ENCODE peak calls at places on chromosomes 12 and 14, in four cellular contexts. One of them, this sample, is unnamed.

GRCh38 chr12:90211017-90211416 is 502.4 kb upstream of the ATP2B1 start:
- DNase-seq in left ventricle myocardium inferior: no peak
- DNase-seq in epithelial cell of esophagus: peak
- DNase-seq in HTR-8/SVneo: peak
- DNase-seq in this sample: peak

GRCh38 chr14:101062065-101062450 is 158.5 kb upstream of the RTL1 start:
- DNase-seq in left ventricle myocardium inferior: no peak
- DNase-seq in epithelial cell of esophagus: no peak
- DNase-seq in HTR-8/SVneo: no peak
- DNase-seq in this sample: no peak

GRCh38 chr12:15546102-15546701 is 223.9 kb downstream of the PTPRO start:
- DNase-seq in left ventricle myocardium inferior: no peak
- DNase-seq in epithelial cell of esophagus: no peak
- DNase-seq in HTR-8/SVneo: no peak
- DNase-seq in this sample: peak

GRCh38 chr12:24668563-24668962 is 280.3 kb downstream of the BCAT1 start:
- DNase-seq in left ventricle myocardium inferior: no peak
- DNase-seq in epithelial cell of esophagus: no peak
- DNase-seq in HTR-8/SVneo: no peak
- DNase-seq in this sample: no peak

GRCh38 chr12:6772331-6772695 is at the start of gene LAG3:
- DNase-seq in left ventricle myocardium inferior: no peak
- DNase-seq in epithelial cell of esophagus: no peak
- DNase-seq in HTR-8/SVneo: no peak
- DNase-seq in this sample: no peak

GRCh38 chr14:104442107-104442551 is 137.4 kb upstream of the C14orf180 start:
- DNase-seq in left ventricle myocardium inferior: no peak
- DNase-seq in epithelial cell of esophagus: no peak
- DNase-seq in HTR-8/SVneo: no peak
- DNase-seq in this sample: no peak

GRCh38 chr14:55579724-55580400 is at the start of gene KTN1:
- DNase-seq in left ventricle myocardium inferior: peak
- DNase-seq in epithelial cell of esophagus: peak
- DNase-seq in HTR-8/SVneo: peak
- DNase-seq in this sample: peak

GRCh38 chr14:95495538-95496025 is 20.9 kb downstream of the SYNE3 start:
- DNase-seq in left ventricle myocardium inferior: no peak
- DNase-seq in epithelial cell of esophagus: peak
- DNase-seq in HTR-8/SVneo: no peak
- DNase-seq in this sample: no peak

GRCh38 chr12:72264548-72265175 is 7.5 kb upstream of the TRHDE start:
- DNase-seq in left ventricle myocardium inferior: no peak
- DNase-seq in epithelial cell of esophagus: peak
- DNase-seq in HTR-8/SVneo: no peak
- DNase-seq in this sample: peak

GRCh38 chr12:75977952-75978671 is 53.5 kb downstream of the PHLDA1 start:
- DNase-seq in left ventricle myocardium inferior: no peak
- DNase-seq in epithelial cell of esophagus: peak
- DNase-seq in HTR-8/SVneo: peak
- DNase-seq in this sample: peak

This sample was measured in fibroblast of the aortic adventitia.